ENCODE peak calls at places on chromosomes 16 and 17, in six cellular contexts. W is A549, S is HepG2, B is endothelial cell of umbilical vein, L is K562, T is GM12878. F is an unnamed sample.

GRCh38 chr16:89004209-89004831 is 27.3 kb upstream of the CBFA2T3 start:
- DNase-seq in W (no peak), S (no peak), B (peak), L (peak), T (no peak), F (no peak)

GRCh38 chr16:89911375-89911774 is 7.3 kb upstream of the MC1R start:
- DNase-seq in W (no peak), S (no peak), B (no peak), L (no peak), T (no peak), F (no peak)

GRCh38 chr17:10216213-10216982 is 18.0 kb upstream of the GAS7 start:
- DNase-seq in W (no peak), S (no peak), B (no peak), L (no peak), T (no peak), F (no peak)

GRCh38 chr16:72474511-72475123 is 302.7 kb upstream of the PMFBP1 start:
- DNase-seq in W (no peak), S (peak), B (peak), L (no peak), T (no peak), F (peak)

GRCh38 chr17:2090804-2091534 is 36.1 kb downstream of the HIC1 start:
- DNase-seq in W (peak), S (no peak), B (peak), L (peak), T (no peak), F (peak)

GRCh38 chr17:72715906-72716572 is 376.4 kb downstream of the SLC39A11 start:
- DNase-seq in W (peak), S (peak), B (no peak), L (no peak), T (no peak), F (no peak)

GRCh38 chr16:8905795-8906591 is 23.8 kb downstream of the LITAFD start:
- DNase-seq in W (peak), S (peak), B (no peak), L (peak), T (no peak), F (no peak)

GRCh38 chr16:3457434-3458252 is 14.2 kb downstream of the NAA60 start:
- DNase-seq in W (peak), S (peak), B (peak), L (peak), T (peak), F (peak)

GRCh38 chr17:32498362-32498761 is 11.6 kb downstream of the CDK5R1 start:
- DNase-seq in W (no peak), S (no peak), B (no peak), L (no peak), T (no peak), F (no peak)

GRCh38 chr17:28341516-28341915 is 6.0 kb downstream of the TNFAIP1 start:
- DNase-seq in W (no peak), S (no peak), B (no peak), L (no peak), T (no peak), F (no peak)

GRCh38 chr16:997440-998051 is 16.0 kb downstream of the SOX8 start:
- DNase-seq in W (peak), S (no peak), B (peak), L (no peak), T (no peak), F (peak)

GRCh38 chr16:11274964-11275363 is 1.3 kb downstream of the PRM2 start:
- DNase-seq in W (no peak), S (no peak), B (no peak), L (no peak), T (no peak), F (no peak)

GRCh38 chr17:82658796-82659452 is 10.7 kb upstream of the WDR45B start:
- DNase-seq in W (no peak), S (no peak), B (no peak), L (no peak), T (no peak), F (no peak)

GRCh38 chr16:27522173-27522707 is 27.5 kb downstream of the GTF3C1 start:
- DNase-seq in W (no peak), S (no peak), B (no peak), L (no peak), T (no peak), F (no peak)

GRCh38 chr17:14301279-14301760 is 439 bp downstream of the HS3ST3B1 start:
- DNase-seq in W (peak), S (no peak), B (no peak), L (peak), T (no peak), F (no peak)

GRCh38 chr17:27284811-27285415 is 9.0 kb upstream of the WSB1 start:
- DNase-seq in W (no peak), S (no peak), B (peak), L (no peak), T (no peak), F (no peak)

GRCh38 chr16:5461141-5461540 is 363.5 kb upstream of the EEF2KMT start:
- DNase-seq in W (no peak), S (no peak), B (no peak), L (no peak), T (no peak), F (no peak)

GRCh38 chr17:5413682-5414081 is 5.8 kb downstream of the NUP88 start:
- DNase-seq in W (no peak), S (no peak), B (peak), L (no peak), T (no peak), F (peak)

GRCh38 chr16:90077757-90078593 is 844 bp upstream of the PRDM7 start:
- DNase-seq in W (peak), S (no peak), B (peak), L (peak), T (no peak), F (peak)

GRCh38 chr16:19613834-19614233 is 58.3 kb downstream of the VPS35L start:
- DNase-seq in W (no peak), S (no peak), B (no peak), L (no peak), T (no peak), F (no peak)

GRCh38 chr17:45138911-45139532 is 3.5 kb downstream of the ACBD4 start:
- DNase-seq in W (no peak), S (no peak), B (no peak), L (no peak), T (no peak), F (no peak)

GRCh38 chr17:14214271-14214670 is 22.4 kb downstream of the CDRT15 start:
- DNase-seq in W (no peak), S (no peak), B (no peak), L (no peak), T (no peak), F (peak)

GRCh38 chr17:61338874-61339478 is 60.7 kb upstream of the TBX2 start:
- DNase-seq in W (no peak), S (peak), B (no peak), L (no peak), T (no peak), F (no peak)

GRCh38 chr17:32928527-32929287 is 754 bp downstream of the TMEM98 start:
- DNase-seq in W (no peak), S (no peak), B (peak), L (no peak), T (no peak), F (no peak)

GRCh38 chr17:60496051-60496450 is 30.0 kb downstream of the APPBP2 start:
- DNase-seq in W (no peak), S (no peak), B (no peak), L (no peak), T (no peak), F (no peak)

GRCh38 chr17:38587956-38588771 is 17.6 kb downstream of the SRCIN1 start:
- DNase-seq in W (no peak), S (no peak), B (no peak), L (no peak), T (no peak), F (peak)

GRCh38 chr17:10875411-10875810 is 37.5 kb upstream of the PIRT start:
- DNase-seq in W (no peak), S (no peak), B (no peak), L (peak), T (no peak), F (peak)

GRCh38 chr17:13350466-13350865 is 251.3 kb downstream of the HS3ST3A1 start:
- DNase-seq in W (no peak), S (no peak), B (no peak), L (no peak), T (no peak), F (no peak)

GRCh38 chr17:67784364-67785121 is 40.8 kb upstream of the BPTF start:
- DNase-seq in W (no peak), S (no peak), B (peak), L (peak), T (no peak), F (peak)

GRCh38 chr17:65776890-65777289 is 215.4 kb upstream of the AXIN2 start:
- DNase-seq in W (no peak), S (no peak), B (no peak), L (no peak), T (no peak), F (no peak)

GRCh38 chr16:54204756-54205155 is 81.8 kb downstream of the IRX3 start:
- DNase-seq in W (no peak), S (no peak), B (no peak), L (no peak), T (no peak), F (no peak)

GRCh38 chr16:14529010-14529669 is 100.9 kb downstream of the PARN start:
- DNase-seq in W (peak), S (peak), B (peak), L (peak), T (peak), F (peak)

GRCh38 chr17:34725008-34725407 is 145.6 kb downstream of the TMEM132E start:
- DNase-seq in W (no peak), S (no peak), B (no peak), L (no peak), T (no peak), F (no peak)

GRCh38 chr17:60629120-60629519 is 29.1 kb downstream of the PPM1D start:
- DNase-seq in W (no peak), S (no peak), B (no peak), L (no peak), T (no peak), F (no peak)

GRCh38 chr17:7888184-7888920 is at the start of gene CHD3:
- DNase-seq in W (no peak), S (no peak), B (no peak), L (no peak), T (no peak), F (no peak)

DNA sequence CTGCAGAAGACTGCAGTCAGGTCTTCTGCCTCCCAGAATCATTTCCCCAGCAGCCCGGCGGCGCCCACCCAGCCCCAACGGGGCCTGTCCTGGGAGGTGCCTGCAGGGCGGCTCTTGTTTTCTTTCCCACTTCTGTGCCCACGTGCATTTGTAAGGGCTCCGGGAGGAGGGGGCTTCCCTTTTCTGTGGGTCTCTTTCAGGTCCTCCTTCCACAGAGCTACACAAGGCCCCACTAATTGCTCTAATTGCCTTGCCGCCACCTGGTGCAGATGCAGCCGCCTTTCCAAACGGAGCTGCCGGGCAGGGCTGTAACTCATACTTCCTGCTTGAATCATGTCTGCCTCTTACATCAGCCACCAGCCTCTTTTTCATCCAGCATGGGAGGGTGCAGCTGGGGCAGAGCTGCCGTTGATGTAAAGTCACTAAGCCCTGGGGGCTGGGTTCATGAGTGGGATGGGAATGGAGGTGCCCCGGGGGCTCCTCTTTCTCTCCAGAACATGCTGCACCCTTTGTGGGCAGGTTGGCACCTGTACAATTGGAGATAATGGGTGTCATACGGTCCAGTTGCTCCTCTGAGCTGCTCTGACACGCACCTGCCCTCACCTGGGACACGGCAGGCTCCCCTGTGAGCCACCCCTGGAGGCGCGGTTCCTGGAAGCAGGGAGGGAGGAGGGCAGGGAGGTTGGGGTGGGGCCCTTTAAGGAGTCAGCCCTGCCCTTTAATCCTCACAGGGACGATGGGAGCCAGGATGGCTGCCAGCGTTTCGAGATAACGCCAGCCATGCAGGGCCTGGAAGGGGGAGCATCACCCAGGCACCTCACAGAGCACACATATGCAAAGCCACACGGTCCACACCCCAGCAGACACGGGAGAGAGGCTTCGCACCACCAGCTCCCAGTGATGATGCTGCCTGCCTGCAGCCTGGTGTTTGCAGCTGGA is 41.1 kb upstream of the KLHDC4 start:
- DNase-seq in W (peak), S (peak), B (peak), L (peak), T (no peak), F (peak)
- TF ChIP-seq CTCF in W (no peak), S (no peak), B (no peak), L (no peak), T (no peak), F (no peak)

GRCh38 chr16:80994451-80994850 is 12.2 kb downstream of the CMC2 start:
- DNase-seq in W (no peak), S (no peak), B (no peak), L (no peak), T (no peak), F (no peak)
- TF ChIP-seq MAX in W (no peak), S (no peak), B (no peak), L (no peak), T (no peak), F (no peak)

DNA sequence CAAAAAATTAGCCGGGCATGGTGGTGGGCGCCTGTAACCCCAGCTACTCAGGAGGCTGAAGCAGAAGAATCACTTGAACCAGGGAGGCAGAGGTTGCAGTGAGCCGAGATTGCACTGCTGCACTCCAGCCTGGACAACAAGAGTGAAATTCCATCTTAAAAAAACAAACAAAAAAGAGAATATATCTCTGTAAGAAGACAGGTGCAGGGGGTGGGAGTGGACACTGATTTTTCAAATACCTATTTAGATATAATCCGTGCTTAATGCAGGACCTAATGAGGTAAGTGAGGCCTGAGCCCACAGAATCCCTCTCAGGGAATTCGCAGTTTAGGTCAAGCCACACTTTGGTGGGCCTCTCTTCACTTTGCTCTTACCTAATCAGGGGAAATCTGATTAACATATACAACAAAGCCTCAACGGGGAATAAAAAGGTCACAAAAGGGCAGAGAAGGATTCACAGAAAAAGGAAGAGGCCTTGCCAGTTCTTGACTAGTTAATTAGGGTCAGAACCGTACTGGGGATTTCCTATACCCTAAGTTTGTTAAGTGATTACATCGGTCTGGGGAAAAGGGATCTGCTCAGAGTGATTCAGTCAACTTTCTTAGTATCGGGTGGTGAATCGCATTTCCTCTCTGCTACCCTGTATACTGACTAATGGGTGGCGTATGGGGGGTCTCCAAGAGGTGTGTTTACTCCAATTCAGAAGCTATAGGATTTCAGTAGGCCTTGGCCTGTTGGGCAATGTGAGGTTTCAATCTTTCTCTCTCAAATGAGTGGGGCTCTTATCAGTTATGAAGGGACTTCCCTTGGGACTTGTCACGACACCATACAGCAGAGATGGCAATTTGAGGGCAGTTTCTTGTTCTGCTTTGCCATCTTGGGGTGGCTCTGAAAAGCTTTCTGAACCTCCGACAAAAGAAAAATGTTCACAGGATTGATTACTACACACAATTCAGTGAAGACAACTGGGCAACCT is 1.9 kb upstream of the NFAT5 start:
- DNase-seq in W (no peak), S (peak), B (peak), L (no peak), T (peak), F (peak)
- TF ChIP-seq MYC in W (no peak), S (no peak), B (no peak), L (no peak), T (no peak), F (peak)

GRCh38 chr17:74599531-74599939 is 7.5 kb upstream of the CD300LD start:
- DNase-seq in W (no peak), S (no peak), B (no peak), L (no peak), T (no peak), F (peak)

GRCh38 chr17:74603746-74604145 is 11.7 kb upstream of the CD300LD start:
- DNase-seq in W (no peak), S (no peak), B (no peak), L (no peak), T (no peak), F (no peak)

GRCh38 chr17:74604200-74604599 is 12.1 kb upstream of the CD300LD start:
- DNase-seq in W (no peak), S (no peak), B (no peak), L (no peak), T (no peak), F (no peak)

GRCh38 chr17:74603032-74603635 is 11.1 kb upstream of the CD300LD start:
- DNase-seq in W (no peak), S (no peak), B (no peak), L (no peak), T (no peak), F (peak)

DNA sequence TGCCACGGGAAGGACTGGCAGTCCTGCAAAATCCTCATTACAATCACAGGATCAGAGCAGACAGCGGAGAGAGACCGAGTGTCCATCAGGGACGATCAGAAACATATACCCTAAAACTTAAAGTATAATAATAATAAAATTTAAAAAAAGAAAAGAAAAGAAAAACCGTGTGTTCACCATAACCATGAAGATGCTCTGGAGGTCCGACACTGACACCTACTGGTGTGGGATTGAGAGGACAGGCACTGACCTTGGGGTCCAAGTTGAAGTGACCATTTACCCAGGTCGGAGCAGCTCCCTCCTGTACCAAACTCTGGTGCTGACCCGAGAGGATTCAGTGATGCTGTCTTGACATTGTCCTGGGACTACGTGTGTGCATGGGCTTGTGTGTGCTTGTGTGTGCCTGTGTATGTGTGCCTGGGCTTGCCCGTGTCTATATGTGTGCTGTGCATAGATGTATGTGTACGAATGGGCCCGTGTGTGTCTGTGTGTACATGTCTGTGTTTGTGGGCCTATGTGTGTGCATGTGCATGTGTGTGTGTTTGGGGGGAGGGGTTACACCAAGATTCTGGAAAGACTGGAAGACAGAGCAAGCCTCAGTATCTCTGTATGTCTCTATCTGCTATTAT is 10.0 kb upstream of the CD300LD start:
- DNase-seq in W (peak), S (peak), B (peak), L (peak), T (no peak), F (peak)
- TF ChIP-seq CTCF in W (peak), S (peak), B (peak), L (peak), T (peak), F (peak)

GRCh38 chr16:26027060-26027459 is 335.3 kb downstream of the HS3ST4 start:
- DNase-seq in W (no peak), S (no peak), B (no peak), L (no peak), T (no peak), F (no peak)
- TF ChIP-seq MAX in W (no peak), S (no peak), B (no peak), L (no peak), T (no peak), F (no peak)